ENCODE peak calls at places on chromosomes 6 and 20, in seven cellular contexts. Z is SK-N-SH, W is AG09309, F is AG10803, T is choroid plexus epithelial cell, P is right lobe of liver, V is nephron progenitor cell. X is an unnamed sample.

GRCh38 chr6:104599821-104600658 is 259.7 kb downstream of the HACE1 start:
- DNase-seq in T (no peak), P (no peak), V (no peak), W (no peak), F (no peak), Z (no peak), X (no peak)

GRCh38 chr6:72649032-72649984 is 27.4 kb downstream of the KCNQ5 start:
- DNase-seq in T (peak), V (no peak), W (peak), F (peak), P (no peak), Z (no peak), X (peak)

GRCh38 chr6:111803804-111804203 is 69.4 kb downstream of the FYN start:
- DNase-seq in P (no peak), W (no peak), Z (no peak), V (no peak), F (no peak), T (peak), X (no peak)

GRCh38 chr6:101113468-101114260 is 232.5 kb upstream of the ASCC3 start:
- DNase-seq in V (no peak), Z (no peak), P (no peak), F (no peak), T (no peak), W (no peak), X (no peak)

GRCh38 chr6:143223895-143224294 is 163.2 kb downstream of the AIG1 start:
- DNase-seq in Z (no peak), F (peak), W (no peak), V (peak), T (peak), P (peak), X (peak)

GRCh38 chr6:30727920-30728605 is 7.9 kb downstream of the TUBB start:
- DNase-seq in P (no peak), F (peak), T (peak), V (no peak), Z (peak), W (no peak), X (peak)

GRCh38 chr20:9377007-9377406 is 137.4 kb upstream of the LAMP5 start:
- DNase-seq in T (no peak), W (no peak), P (no peak), F (no peak), V (no peak), Z (no peak), X (no peak)

GRCh38 chr6:163231356-163232014 is 183.0 kb upstream of the QKI start:
- DNase-seq in V (no peak), F (no peak), T (no peak), P (peak), W (no peak), Z (no peak), X (no peak)

GRCh38 chr6:93746892-93747291 is 327.5 kb upstream of the EPHA7 start:
- DNase-seq in T (no peak), P (no peak), W (no peak), Z (no peak), V (no peak), F (no peak), X (no peak)

GRCh38 chr20:4673371-4674001 is 48.2 kb upstream of the PRND start:
- DNase-seq in F (no peak), Z (no peak), P (no peak), V (no peak), W (no peak), T (no peak), X (no peak)

GRCh38 chr6:135812085-135812526 is 39.4 kb upstream of the PDE7B start:
- DNase-seq in W (no peak), F (peak), Z (no peak), V (no peak), T (peak), P (no peak), X (peak)

GRCh38 chr20:25514195-25514594 is 71.1 kb downstream of the NINL start:
- DNase-seq in V (no peak), W (no peak), F (no peak), Z (no peak), T (no peak), P (no peak), X (no peak)

GRCh38 chr6:144284474-144284752 is 722 bp upstream of the UTRN start:
- DNase-seq in T (no peak), V (no peak), P (no peak), F (no peak), W (no peak), Z (no peak), X (no peak)

GRCh38 chr6:144285798-144286502 is 815 bp downstream of the UTRN start:
- DNase-seq in V (peak), W (no peak), Z (peak), F (peak), T (peak), P (peak), X (peak)

GRCh38 chr6:144285548-144285797 is 338 bp downstream of the UTRN start:
- DNase-seq in Z (peak), V (no peak), T (no peak), P (no peak), W (no peak), F (no peak), X (no peak)

GRCh38 chr6:144284753-144285547 is at the start of gene UTRN:
- DNase-seq in W (peak), V (peak), Z (peak), F (peak), P (peak), T (peak), X (peak)

DNA sequence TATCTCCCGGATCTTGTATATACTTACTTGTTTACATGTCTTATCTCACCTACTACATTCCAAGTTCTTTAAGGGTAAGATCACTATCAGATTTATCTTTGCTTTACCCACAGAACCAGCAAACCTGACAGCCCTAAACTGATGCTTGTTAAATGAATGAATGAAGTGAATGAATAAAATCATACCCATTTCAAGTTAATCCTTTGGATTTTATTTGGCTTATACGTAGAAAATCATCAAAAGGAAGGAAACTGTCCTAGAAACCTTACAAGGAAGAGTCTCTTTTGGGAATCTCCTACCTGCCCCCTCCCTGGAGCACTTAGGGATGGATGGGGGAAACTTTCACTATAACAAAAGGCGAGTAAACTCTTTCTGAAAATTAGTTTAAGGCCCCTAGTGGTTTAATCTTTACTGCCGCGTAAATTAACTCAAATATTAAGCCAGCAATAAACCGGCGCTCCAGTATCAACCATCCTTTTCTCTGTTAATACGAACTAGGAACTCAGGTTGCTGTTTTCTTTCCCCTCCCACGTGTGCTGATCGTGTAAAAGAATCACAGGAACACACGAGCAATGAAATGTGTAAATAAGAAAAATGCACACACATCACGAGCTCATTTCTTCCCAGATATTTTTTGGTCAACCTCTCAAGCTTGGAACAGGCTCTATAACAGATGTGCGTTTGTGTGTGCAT is 1.2 kb upstream of the UTRN start:
- DNase-seq in F (peak), Z (no peak), V (no peak), T (peak), W (no peak), P (no peak), X (peak)
- TF ChIP-seq CTCF in F (peak), Z (peak), V (no peak), T (peak), W (peak), P (peak), X (peak)

DNA sequence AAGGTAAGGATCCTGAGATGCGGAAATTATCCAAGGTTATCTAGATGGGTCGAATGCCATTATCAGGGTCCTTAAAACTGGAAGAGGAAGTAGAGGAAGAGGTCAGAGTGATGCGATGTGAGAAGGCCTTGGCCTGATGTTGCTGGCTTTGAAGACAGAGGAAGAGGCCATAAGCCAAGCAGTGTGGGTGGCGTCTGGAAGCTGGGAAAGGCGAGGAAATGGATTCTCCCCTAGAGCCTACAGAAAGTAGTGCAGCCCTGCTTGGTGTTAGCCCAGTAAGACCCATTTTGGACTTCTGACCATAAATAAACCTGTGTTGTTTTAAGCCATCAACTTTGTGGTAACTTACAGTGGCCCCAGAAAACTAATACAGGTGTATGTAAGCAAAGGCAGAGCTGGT is 2.0 kb downstream of the SRXN1 start:
- DNase-seq in Z (no peak), P (no peak), F (no peak), W (no peak), V (no peak), T (peak), X (peak)
- TF ChIP-seq CTCF in Z (peak), P (no peak), F (peak), W (no peak), V (no peak), T (peak), X (peak)

GRCh38 chr6:63272397-63272796 is 47.4 kb downstream of the LGSN start:
- DNase-seq in W (no peak), Z (peak), T (peak), F (peak), V (no peak), P (no peak), X (peak)
- TF ChIP-seq CTCF in W (peak), Z (peak), T (peak), F (peak), V (peak), P (peak), X (no peak)

GRCh38 chr6:41629128-41629527 is 9.1 kb upstream of the MDFI start:
- DNase-seq in F (no peak), W (no peak), T (no peak), V (no peak), Z (no peak), P (no peak), X (no peak)
- TF ChIP-seq CTCF in F (no peak), W (no peak), T (no peak), V (no peak), Z (no peak), P (no peak), X (no peak)

DNA sequence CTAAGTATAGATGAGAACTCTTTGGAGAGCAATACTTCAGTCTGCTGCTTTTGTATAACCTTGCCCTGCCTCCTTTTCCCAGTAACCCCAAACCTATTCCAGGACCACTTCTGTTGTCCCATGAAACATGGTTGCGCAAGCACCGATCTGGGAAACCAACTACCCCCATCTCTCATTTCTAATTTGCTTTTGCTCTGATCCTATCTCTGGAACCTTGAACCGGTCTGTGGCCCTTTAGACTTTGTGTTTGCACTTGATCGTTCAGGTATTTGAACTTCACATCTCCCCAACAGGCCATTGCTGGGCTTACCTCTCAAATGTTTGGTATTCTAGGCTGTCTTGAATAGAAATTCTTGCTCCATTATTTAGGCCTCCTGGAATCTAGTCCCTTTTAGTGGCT is 25.0 kb downstream of the L3MBTL3 start:
- DNase-seq in T (no peak), W (no peak), P (peak), V (no peak), F (no peak), Z (no peak), X (no peak)
- TF ChIP-seq CTCF in T (no peak), W (no peak), P (no peak), V (no peak), F (no peak), Z (no peak), X (no peak)

DNA sequence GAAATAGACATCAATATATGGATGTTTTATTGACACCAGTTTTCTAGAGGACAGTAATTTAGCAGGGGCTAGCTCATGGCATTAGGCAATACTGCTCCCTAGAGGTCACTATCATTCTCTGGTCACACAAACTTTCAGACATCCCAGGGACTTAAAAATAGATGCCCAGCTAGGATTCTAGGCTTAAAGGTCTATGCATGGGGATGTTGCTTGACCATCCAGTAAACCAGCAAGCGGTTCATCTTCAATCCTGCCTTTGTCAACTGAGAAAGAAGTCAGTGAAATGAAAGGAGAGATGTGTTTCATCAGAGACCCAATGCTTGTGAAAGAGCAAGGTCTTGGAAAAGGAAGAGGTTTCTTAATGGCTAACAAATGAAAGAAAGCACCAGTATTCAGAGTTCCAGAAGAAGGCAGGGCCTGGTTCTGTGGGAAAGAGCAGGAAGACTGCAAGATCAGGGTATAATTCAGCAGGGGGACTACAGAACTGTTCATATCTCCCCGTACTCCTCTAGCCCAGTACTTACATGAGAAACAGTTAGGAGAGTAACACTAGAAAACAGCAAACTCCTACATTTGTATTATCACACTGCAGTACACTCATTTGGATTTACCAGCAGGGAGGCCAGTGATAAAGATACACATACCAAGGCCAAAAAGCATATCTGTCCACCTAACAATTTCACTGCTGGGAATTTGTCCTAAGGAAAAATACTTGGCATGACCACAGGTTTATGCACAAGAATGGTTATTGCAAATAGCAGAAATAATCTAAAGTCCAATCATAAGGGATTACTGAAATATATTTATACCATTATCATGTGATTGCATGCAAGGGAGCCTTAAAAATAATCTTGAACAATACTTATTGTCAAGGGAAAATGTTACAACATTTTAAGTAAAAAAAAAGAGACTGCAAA is 151.4 kb upstream of the LAMA2 start:
- DNase-seq in P (no peak), Z (peak), W (peak), F (peak), V (peak), T (peak), X (peak)
- TF ChIP-seq CTCF in P (peak), Z (peak), W (peak), F (peak), V (peak), T (peak), X (peak)

DNA sequence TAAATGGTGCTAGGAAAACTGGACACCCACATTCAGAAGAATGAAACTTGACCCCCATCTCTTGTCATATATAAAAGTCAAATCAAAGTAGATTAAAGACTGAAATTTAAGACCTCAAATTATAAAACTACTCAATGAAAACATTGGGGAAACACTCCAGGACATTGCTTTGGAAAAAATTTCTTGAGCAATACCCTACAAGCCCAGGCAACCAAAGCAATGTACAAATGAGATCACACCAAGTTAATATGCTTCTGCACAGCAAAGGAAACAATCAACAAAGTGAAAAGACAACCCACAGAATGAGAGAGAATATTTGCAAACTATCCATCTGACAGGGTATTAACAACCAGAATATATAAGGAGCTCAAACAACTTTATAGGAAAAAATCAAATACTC is 407.9 kb upstream of the BTBD3 start:
- DNase-seq in Z (no peak), V (no peak), W (no peak), F (no peak), P (no peak), T (no peak), X (no peak)
- TF ChIP-seq CTCF in Z (no peak), V (no peak), W (no peak), F (no peak), P (no peak), T (no peak), X (no peak)

GRCh38 chr6:13538084-13538483 is 36.3 kb upstream of the SIRT5 start:
- DNase-seq in Z (peak), P (no peak), F (peak), W (peak), T (peak), V (no peak), X (peak)
- TF ChIP-seq CTCF in Z (peak), P (peak), F (peak), W (peak), T (peak), V (no peak), X (peak)

GRCh38 chr6:167139761-167140160 is 16.9 kb downstream of the CCR6 start:
- DNase-seq in Z (no peak), F (no peak), V (no peak), T (no peak), P (no peak), W (no peak), X (no peak)
- TF ChIP-seq CTCF in Z (no peak), F (no peak), V (no peak), T (no peak), P (no peak), W (no peak), X (no peak)